ENCODE peak calls at places on chromosome 20, in five cellular contexts. A, N, X, E and C are unnamed samples.
A peak's percentile ranks its signal among the peaks of the same experiment; 100 is the strongest.

GRCh38 chr20:36273414-36274247 is 32.5 kb upstream of the DLGAP4 start:
- DNase-seq in A (no peak), N (no peak), X (no peak), E (peak; percentile 23), C (no peak)

GRCh38 chr20:49685809-49686208 is 27.9 kb downstream of the B4GALT5 start:
- DNase-seq in A (no peak), N (no peak), X (no peak), E (peak; percentile 43), C (no peak)

GRCh38 chr20:38337561-38338140 is 8.6 kb upstream of the LBP start:
- DNase-seq in A (no peak), N (peak; percentile 10), X (peak; percentile 97), E (peak; percentile 47), C (no peak)

GRCh38 chr20:14507711-14508110 is 170.3 kb upstream of the FLRT3 start:
- DNase-seq in A (no peak), N (no peak), X (no peak), E (no peak), C (no peak)

GRCh38 chr20:20083796-20084195 is 31.5 kb downstream of the CFAP61 start:
- DNase-seq in A (no peak), N (peak; percentile 80), X (no peak), E (peak; percentile 21), C (peak; percentile 74)

GRCh38 chr20:59331721-59332329 is 31.4 kb downstream of the EDN3 start:
- DNase-seq in A (no peak), N (no peak), X (no peak), E (no peak), C (no peak)

GRCh38 chr20:22795455-22795854 is 211.1 kb upstream of the FOXA2 start:
- DNase-seq in A (no peak), N (no peak), X (no peak), E (no peak), C (no peak)

GRCh38 chr20:21191839-21192238 is 66.0 kb downstream of the KIZ start:
- DNase-seq in A (no peak), N (no peak), X (peak; percentile 77), E (no peak), C (no peak)

GRCh38 chr20:46062621-46063020 is 27.1 kb downstream of the NCOA5 start:
- DNase-seq in A (no peak), N (no peak), X (no peak), E (no peak), C (no peak)

GRCh38 chr20:48949304-48950170 is 28.0 kb downstream of the ARFGEF2 start:
- DNase-seq in A (no peak), N (no peak), X (peak; percentile 37), E (no peak), C (peak; percentile 55)

GRCh38 chr20:44799691-44800090 is 10.7 kb downstream of the RIMS4 start:
- DNase-seq in A (no peak), N (no peak), X (no peak), E (no peak), C (no peak)

GRCh38 chr20:38217791-38218565 is 42.6 kb downstream of the KIAA1755 start:
- DNase-seq in A (peak; percentile 80), N (no peak), X (no peak), E (peak; percentile 99), C (no peak)

GRCh38 chr20:37071481-37071911 is 24.3 kb downstream of the RBL1 start:
- DNase-seq in A (no peak), N (no peak), X (no peak), E (peak; percentile 91), C (no peak)

GRCh38 chr20:25706793-25707192 is 10.1 kb upstream of the ZNF337 start:
- DNase-seq in A (no peak), N (no peak), X (no peak), E (no peak), C (no peak)

GRCh38 chr20:60206259-60206658 is 248.0 kb downstream of the CDH26 start:
- DNase-seq in A (no peak), N (no peak), X (peak; percentile 46), E (peak; percentile 49), C (no peak)

GRCh38 chr20:2805682-2806350 is 5.4 kb upstream of the CPXM1 start:
- DNase-seq in A (no peak), N (no peak), X (no peak), E (no peak), C (no peak)

GRCh38 chr20:12179692-12180091 is 262.0 kb downstream of the BTBD3 start:
- DNase-seq in A (no peak), N (peak; percentile 84), X (no peak), E (no peak), C (no peak)

GRCh38 chr20:43372051-43372450 is 85.6 kb upstream of the SRSF6 start:
- DNase-seq in A (no peak), N (no peak), X (no peak), E (no peak), C (no peak)

GRCh38 chr20:48295445-48295903 is 510.2 kb upstream of the SULF2 start:
- DNase-seq in A (no peak), N (no peak), X (no peak), E (peak; percentile 98), C (no peak)

GRCh38 chr20:38202153-38202981 is 37.3 kb upstream of the TGM2 start:
- DNase-seq in A (no peak), N (no peak), X (no peak), E (no peak), C (no peak)

GRCh38 chr20:9989066-9989724 is 45.6 kb upstream of the ANKEF1 start:
- DNase-seq in A (no peak), N (no peak), X (no peak), E (peak; percentile 41), C (no peak)

GRCh38 chr20:14712302-14712739 is 374.9 kb upstream of the FLRT3 start:
- DNase-seq in A (no peak), N (no peak), X (no peak), E (peak; percentile 62), C (no peak)

GRCh38 chr20:41178904-41179432 is 41.6 kb downstream of the PLCG1 start:
- DNase-seq in A (peak; percentile 68), N (peak; percentile 84), X (peak; percentile 9), E (no peak), C (no peak)

GRCh38 chr20:62618622-62619529 is 23.4 kb upstream of the SLCO4A1 start:
- DNase-seq in A (no peak), N (no peak), X (peak; percentile 30), E (no peak), C (no peak)

GRCh38 chr20:3239867-3240775 is 1.1 kb upstream of the SLC4A11 start:
- DNase-seq in A (no peak), N (no peak), X (peak; percentile 45), E (peak; percentile 25), C (no peak)

GRCh38 chr20:23362392-23363256 is 642 bp downstream of the GZF1 start:
- DNase-seq in A (peak; percentile 69), N (no peak), X (peak; percentile 35), E (peak; percentile 37), C (peak; percentile 74)

GRCh38 chr20:56400001-56400640 is 7.7 kb downstream of the CSTF1 start:
- DNase-seq in A (no peak), N (peak; percentile 30), X (peak; percentile 32), E (peak; percentile 73), C (peak; percentile 5)

GRCh38 chr20:41701596-41702350 is 83.6 kb upstream of the CHD6 start:
- DNase-seq in A (no peak), N (no peak), X (peak; percentile 21), E (peak; percentile 30), C (no peak)

GRCh38 chr20:33408716-33409654 is 7.7 kb upstream of the CDK5RAP1 start:
- DNase-seq in A (no peak), N (no peak), X (no peak), E (no peak), C (no peak)